ENCODE peak calls at places on chromosomes 12 and 14, in seven cellular contexts. T, U, R, K, X, B and M are unnamed samples.

GRCh38 chr14:78448483-78449094 is 278.4 kb downstream of the NRXN3 start:
- DNase-seq in T (peak; percentile 47), U (no peak), R (no peak), K (peak; percentile 17), X (no peak), B (peak; percentile 58), M (no peak)

GRCh38 chr12:113231275-113232231 is 10.3 kb downstream of the TPCN1 start:
- DNase-seq in T (peak; percentile 49), U (peak; percentile 25), R (no peak), K (no peak), X (no peak), B (no peak), M (peak; percentile 26)

GRCh38 chr14:51056431-51056830 is 38.5 kb downstream of the TRIM9 start:
- DNase-seq in T (no peak), U (no peak), R (no peak), K (no peak), X (no peak), B (no peak), M (no peak)

GRCh38 chr12:9372202-9372601 is 164.0 kb upstream of the PZP start:
- DNase-seq in T (no peak), U (no peak), R (no peak), K (no peak), X (no peak), B (no peak), M (no peak)

GRCh38 chr12:52416788-52417187 is 10.7 kb upstream of the KRT82 start:
- DNase-seq in T (no peak), U (no peak), R (no peak), K (no peak), X (no peak), B (no peak), M (no peak)

GRCh38 chr14:29865299-29865698 is 62.3 kb downstream of the PRKD1 start:
- DNase-seq in T (no peak), U (no peak), R (no peak), K (no peak), X (no peak), B (no peak), M (no peak)

GRCh38 chr12:53572134-53572758 is 53.9 kb downstream of the ATF7 start:
- DNase-seq in T (no peak), U (no peak), R (no peak), K (no peak), X (no peak), B (no peak), M (no peak)

GRCh38 chr12:94098466-94098865 is 49.9 kb upstream of the PLXNC1 start:
- DNase-seq in T (no peak), U (no peak), R (no peak), K (no peak), X (peak; percentile 24), B (no peak), M (no peak)

GRCh38 chr14:65421201-65421981 is 8.9 kb downstream of the FUT8 start:
- DNase-seq in T (no peak), U (no peak), R (no peak), K (no peak), X (peak; percentile 21), B (no peak), M (no peak)

GRCh38 chr14:39383026-39383626 is 49.1 kb downstream of the FBXO33 start:
- DNase-seq in T (no peak), U (no peak), R (no peak), K (no peak), X (no peak), B (no peak), M (no peak)

GRCh38 chr14:61485670-61486069 is 164.3 kb downstream of the PRKCH start:
- DNase-seq in T (no peak), U (no peak), R (no peak), K (no peak), X (no peak), B (no peak), M (no peak)

GRCh38 chr14:100532154-100532915 is 54.9 kb downstream of the BEGAIN start:
- DNase-seq in T (no peak), U (no peak), R (no peak), K (peak; percentile 12), X (no peak), B (peak; percentile 61), M (peak; percentile 28)

GRCh38 chr12:85281947-85282312 is 1.9 kb downstream of the ALX1 start:
- DNase-seq in T (no peak), U (no peak), R (no peak), K (no peak), X (no peak), B (no peak), M (no peak)

GRCh38 chr12:49121047-49121696 is 10.0 kb downstream of the TUBA1B start:
- DNase-seq in T (peak; percentile 51), U (peak; percentile 67), R (no peak), K (no peak), X (no peak), B (peak; percentile 54), M (no peak)

GRCh38 chr14:30005114-30005698 is 77.6 kb upstream of the PRKD1 start:
- DNase-seq in T (peak; percentile 18), U (no peak), R (no peak), K (no peak), X (peak; percentile 53), B (no peak), M (no peak)

GRCh38 chr12:68236421-68237059 is 10.9 kb upstream of the IL26 start:
- DNase-seq in T (no peak), U (no peak), R (peak; percentile 14), K (peak; percentile 29), X (no peak), B (peak; percentile 35), M (no peak)

GRCh38 chr14:23538785-23539184 is 12.8 kb downstream of the ZFHX2 start:
- DNase-seq in T (no peak), U (no peak), R (no peak), K (no peak), X (no peak), B (no peak), M (no peak)

GRCh38 chr12:25835385-25835784 is 123.1 kb upstream of the RASSF8 start:
- DNase-seq in T (no peak), U (no peak), R (no peak), K (no peak), X (no peak), B (no peak), M (no peak)

GRCh38 chr14:90518941-90519256 is 122.1 kb downstream of the CALM1 start:
- DNase-seq in T (no peak), U (no peak), R (peak; percentile 26), K (no peak), X (no peak), B (peak; percentile 41), M (no peak)

GRCh38 chr12:89347325-89347829 is 4.9 kb downstream of the DUSP6 start:
- DNase-seq in T (no peak), U (no peak), R (no peak), K (no peak), X (no peak), B (no peak), M (no peak)

GRCh38 chr12:114265036-114265435 is 140.9 kb downstream of the TBX5 start:
- DNase-seq in T (no peak), U (no peak), R (no peak), K (no peak), X (no peak), B (no peak), M (no peak)

GRCh38 chr12:93137656-93138612 is 208.8 kb upstream of the EEA1 start:
- DNase-seq in T (no peak), U (no peak), R (no peak), K (no peak), X (no peak), B (no peak), M (no peak)

GRCh38 chr12:40647651-40648050 is 44.6 kb upstream of the CNTN1 start:
- DNase-seq in T (no peak), U (no peak), R (no peak), K (no peak), X (no peak), B (no peak), M (no peak)

GRCh38 chr12:129772463-129773169 is 131.2 kb downstream of the TMEM132D start:
- DNase-seq in T (peak; percentile 52), U (no peak), R (no peak), K (no peak), X (no peak), B (no peak), M (no peak)

GRCh38 chr12:28114488-28114887 is 75.8 kb upstream of the CCDC91 start:
- DNase-seq in T (no peak), U (no peak), R (no peak), K (no peak), X (no peak), B (no peak), M (no peak)

GRCh38 chr12:4992881-4993280 is 50.8 kb upstream of the KCNA5 start:
- DNase-seq in T (no peak), U (no peak), R (no peak), K (no peak), X (no peak), B (no peak), M (no peak)

GRCh38 chr12:4994622-4995021 is 49.1 kb upstream of the KCNA5 start:
- DNase-seq in T (no peak), U (no peak), R (no peak), K (no peak), X (no peak), B (no peak), M (no peak)

GRCh38 chr12:5000204-5000603 is 43.5 kb upstream of the KCNA5 start:
- DNase-seq in T (no peak), U (no peak), R (no peak), K (no peak), X (no peak), B (no peak), M (no peak)

GRCh38 chr12:4997939-4998338 is 45.7 kb upstream of the KCNA5 start:
- DNase-seq in T (no peak), U (peak; percentile 79), R (no peak), K (no peak), X (peak; percentile 39), B (no peak), M (no peak)

GRCh38 chr12:4996714-4997113 is 47.0 kb upstream of the KCNA5 start:
- DNase-seq in T (no peak), U (no peak), R (no peak), K (no peak), X (no peak), B (no peak), M (no peak)
- H3K27me3 ChIP-seq in T (no peaks in the 10 kb centered on the region), U (no peaks in the 10 kb centered on the region), R (peaks cover 3% of the 10 kb centered on the region), K (no peaks in the 10 kb centered on the region), X (peaks cover 25% of the 10 kb centered on the region), B (peaks cover 3% of the 10 kb centered on the region), M (peaks cover 40% of the 10 kb centered on the region)

GRCh38 chr12:117606945-117607344 is 245.5 kb upstream of the NOS1 start:
- DNase-seq in T (no peak), U (no peak), R (no peak), K (no peak), X (no peak), B (no peak), M (no peak)
- H3K9me3 ChIP-seq in T (no peaks in the 10 kb centered on the region), U (no peaks in the 10 kb centered on the region), R (no peaks in the 10 kb centered on the region), K (no peaks in the 10 kb centered on the region), X (peaks cover 25% of the 10 kb centered on the region), B (no peaks in the 10 kb centered on the region), M (no peaks in the 10 kb centered on the region)

DNA sequence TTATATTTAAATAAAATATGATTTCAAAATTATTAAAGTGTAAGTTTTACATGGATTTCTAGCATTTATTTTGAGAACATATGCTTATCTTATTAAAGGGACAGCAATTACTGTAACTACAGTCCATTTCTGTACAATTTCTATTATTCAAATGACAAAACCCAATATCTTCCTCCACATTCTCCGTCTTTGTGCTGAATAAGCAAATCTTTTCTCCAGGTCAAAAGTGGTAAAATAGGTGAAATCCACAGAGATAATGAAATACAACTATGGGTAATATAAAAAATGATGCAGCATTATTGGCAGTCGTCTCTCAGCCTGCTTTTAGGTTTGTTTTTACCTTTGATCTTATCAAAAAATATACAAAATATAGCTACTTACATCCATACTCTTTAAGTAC is 79.4 kb upstream of the OTX2 start:
- DNase-seq in T (no peak), U (no peak), R (no peak), K (no peak), X (no peak), B (no peak), M (no peak)
- H3K27me3 ChIP-seq in T (no peaks in the 10 kb centered on the region), U (no peaks in the 10 kb centered on the region), R (peaks cover 7% of the 10 kb centered on the region), K (no peaks in the 10 kb centered on the region), X (no peaks in the 10 kb centered on the region), B (no peaks in the 10 kb centered on the region), M (peaks cover 3% of the 10 kb centered on the region)

GRCh38 chr12:20356048-20356447 is 12.3 kb upstream of the PDE3A start:
- DNase-seq in T (no peak), U (no peak), R (no peak), K (no peak), X (no peak), B (no peak), M (no peak)
- H3K9me3 ChIP-seq in T (peaks cover 3% of the 10 kb centered on the region), U (no peaks in the 10 kb centered on the region), R (no peaks in the 10 kb centered on the region), K (no peaks in the 10 kb centered on the region), X (no peaks in the 10 kb centered on the region), B (no peaks in the 10 kb centered on the region), M (no peaks in the 10 kb centered on the region)